ENCODE peak calls at places on chromosomes 5 and 9, in six cellular contexts. D is aorta; A is PC-3; E is lower lobe of right lung; N is heart right ventricle; F is CD8-positive, alpha-beta memory T cell. W is an unnamed sample. For H3K27me3, the result is how much of the 10 kb centered on the place peaks cover.

GRCh38 chr5:73709536-73710129 is 83.6 kb downstream of the ARHGEF28 start:
- DNase-seq in D (no peak), E (no peak), A (peak), N (no peak), F (no peak), W (no peak)

GRCh38 chr5:126403156-126403555 is 20.1 kb upstream of the GRAMD2B start:
- DNase-seq in N (no peak), D (no peak), E (no peak), A (no peak), F (no peak), W (no peak)

GRCh38 chr9:129252937-129253819 is 75.1 kb upstream of the IER5L start:
- DNase-seq in D (peak), E (peak), F (peak), N (peak), A (no peak), W (no peak)

GRCh38 chr9:93600504-93600903 is 24.1 kb downstream of the PHF2 start:
- DNase-seq in A (no peak), N (no peak), F (no peak), E (no peak), D (peak), W (no peak)

GRCh38 chr9:71755869-71756268 is 12.4 kb downstream of the CEMIP2 start:
- DNase-seq in A (no peak), N (no peak), F (no peak), E (no peak), D (no peak), W (no peak)

GRCh38 chr5:160175438-160176218 is 53.7 kb upstream of the FABP6 start:
- DNase-seq in D (peak), E (no peak), F (no peak), N (peak), A (no peak), W (no peak)

GRCh38 chr5:178291161-178291561 is 58.6 kb upstream of the PHYKPL start:
- DNase-seq in D (peak), F (no peak), A (no peak), N (no peak), E (no peak), W (no peak)

GRCh38 chr5:133340002-133340755 is 272.2 kb downstream of the FSTL4 start:
- DNase-seq in D (no peak), N (no peak), A (peak), E (no peak), F (no peak), W (no peak)

GRCh38 chr9:77305622-77306365 is 128.5 kb downstream of the VPS13A start:
- DNase-seq in D (no peak), A (no peak), N (no peak), E (no peak), F (no peak), W (no peak)

GRCh38 chr5:119011186-119011585 is 22.8 kb upstream of the DTWD2 start:
- DNase-seq in D (no peak), E (no peak), A (no peak), N (no peak), F (no peak), W (no peak)

GRCh38 chr5:169350759-169351240 is 49.9 kb upstream of the SLIT3 start:
- DNase-seq in A (peak), N (peak), E (no peak), F (no peak), D (peak), W (no peak)

GRCh38 chr5:51684794-51685355 is 301.6 kb downstream of the ISL1 start:
- DNase-seq in A (peak), N (no peak), F (no peak), D (no peak), E (no peak), W (no peak)

GRCh38 chr9:109403766-109404320 is 83.0 kb upstream of the EPB41L4B start:
- DNase-seq in N (no peak), E (no peak), D (no peak), F (no peak), A (no peak), W (no peak)

GRCh38 chr5:111931658-111932057 is 174.7 kb upstream of the NREP start:
- DNase-seq in N (no peak), E (no peak), D (no peak), F (no peak), A (no peak), W (no peak)

GRCh38 chr5:143527808-143528207 is 124.3 kb upstream of the NR3C1 start:
- DNase-seq in E (no peak), A (peak), F (no peak), N (no peak), D (no peak), W (no peak)

GRCh38 chr9:81002242-81002641 is 687.1 kb downstream of the TLE1 start:
- DNase-seq in E (no peak), N (no peak), F (no peak), A (peak), D (no peak), W (no peak)

GRCh38 chr5:4142842-4143241 is 547.2 kb downstream of the IRX1 start:
- DNase-seq in A (no peak), N (no peak), D (no peak), F (no peak), E (no peak), W (no peak)

DNA sequence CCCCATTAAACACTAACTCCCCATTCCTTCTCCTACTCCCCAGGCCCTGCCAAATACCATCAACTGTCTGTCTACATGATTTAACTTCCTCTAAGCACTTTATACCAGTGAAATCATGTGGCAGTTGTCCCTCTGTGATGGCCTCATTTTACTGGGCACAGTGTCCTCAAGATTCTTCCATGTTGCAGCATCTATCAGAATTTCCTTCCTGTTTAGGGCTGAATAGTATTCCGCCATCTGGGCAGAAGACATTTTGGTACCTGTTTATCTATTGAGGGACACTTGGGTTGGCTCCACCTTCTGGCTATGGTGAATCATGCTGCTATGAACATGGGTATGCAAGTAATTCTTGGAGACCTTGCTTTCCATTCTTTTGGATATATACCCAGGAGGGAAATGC is 59.4 kb upstream of the IRX4 start:
- DNase-seq in F (no peak), D (no peak), N (no peak), E (no peak), A (no peak), W (no peak)
- H3K27me3 ChIP-seq in F (under half), D (under half), N (under half), E (under half), A (under half), W (under half)

GRCh38 chr9:19998823-19999455 is 210.1 kb upstream of the SLC24A2 start:
- DNase-seq in N (no peak), E (no peak), A (peak), F (no peak), D (no peak), W (no peak)
- H3K4me3 ChIP-seq in N (no peak), E (no peak), A (no peak), F (no peak), D (no peak), W (no peak)

GRCh38 chr5:170554566-170555267 is 50.9 kb downstream of the KCNIP1 start:
- DNase-seq in F (no peak), A (no peak), N (no peak), D (no peak), E (no peak), W (no peak)
- H3K27me3 ChIP-seq in F (under half), A (under half), N (under half), D (under half), E (under half), W (under half)

DNA sequence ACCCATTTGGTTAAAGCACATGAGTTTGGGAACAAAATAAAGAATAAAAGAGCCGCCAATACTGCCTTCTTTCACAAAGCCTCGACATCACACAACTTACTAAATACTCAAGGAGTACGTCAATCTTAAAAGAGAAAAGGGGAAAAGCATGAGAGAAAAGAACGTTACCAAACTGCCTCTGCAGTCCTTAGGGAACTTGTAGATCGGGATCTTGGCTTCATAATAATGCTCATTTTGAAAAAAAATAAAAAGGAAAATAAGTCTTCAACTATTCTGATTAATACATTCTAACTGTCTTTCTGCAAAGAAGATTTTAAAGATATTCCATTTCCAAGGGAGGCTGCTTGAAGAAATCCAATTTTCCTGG is 618.4 kb downstream of the PDE4D start:
- DNase-seq in E (no peak), D (no peak), A (no peak), F (no peak), N (no peak), W (no peak)
- H3K4me3 ChIP-seq in E (peak), D (peak), A (peak), F (no peak), N (no peak), W (no peak)

GRCh38 chr9:122215663-122216062 is 13.1 kb downstream of the LHX6 start:
- DNase-seq in D (no peak), E (no peak), N (no peak), F (no peak), A (no peak), W (no peak)

GRCh38 chr9:122213589-122214413 is 15.0 kb downstream of the LHX6 start:
- DNase-seq in D (no peak), N (no peak), E (no peak), A (peak), F (no peak), W (peak)

GRCh38 chr9:122216138-122216797 is 12.5 kb downstream of the LHX6 start:
- DNase-seq in F (no peak), E (no peak), N (no peak), A (no peak), D (no peak), W (no peak)

GRCh38 chr9:122213102-122213588 is 15.6 kb downstream of the LHX6 start:
- DNase-seq in E (no peak), D (no peak), F (no peak), N (no peak), A (no peak), W (no peak)

GRCh38 chr9:122214507-122214906 is 14.2 kb downstream of the LHX6 start:
- DNase-seq in A (no peak), E (no peak), F (no peak), D (no peak), N (no peak), W (no peak)
- H3K27me3 ChIP-seq in A (under half), E (half or more), F (under half), D (under half), N (half or more), W (under half)

W was measured in effector memory CD4-positive, alpha-beta T cell.